ENCODE peak calls at places on chromosomes 13 and 19, in five cellular contexts. G is GM12878, R is mammary epithelial cell, V is neural progenitor cell, I is fibroblast of lung. B is an unnamed sample. For H4K20me1, the result is how much of the 10 kb centered on the place peaks cover.

GRCh38 chr13:100484708-100485107 is 103.9 kb downstream of the GGACT start:
- DNase-seq in R (no peak), G (no peak), I (no peak), V (no peak), B (no peak)

GRCh38 chr13:25922373-25922772 is 129.4 kb downstream of the SHISA2 start:
- DNase-seq in I (no peak), G (no peak), R (no peak), V (no peak), B (no peak)

GRCh38 chr19:13085673-13086072 is 17.0 kb downstream of the LYL1 start:
- DNase-seq in V (no peak), R (no peak), I (no peak), G (no peak), B (no peak)

GRCh38 chr13:20125129-20125782 is 35.6 kb downstream of the GJA3 start:
- DNase-seq in R (peak), I (peak), G (no peak), V (no peak), B (peak)

GRCh38 chr13:29756506-29756905 is 93.9 kb downstream of the UBL3 start:
- DNase-seq in R (no peak), I (peak), V (no peak), G (no peak), B (peak)

GRCh38 chr13:99969934-99970760 is 1.4 kb downstream of the ZIC5 start:
- DNase-seq in G (no peak), I (peak), V (peak), R (peak), B (peak)

GRCh38 chr13:104460553-104460952 is 1394.3 kb upstream of the SLC10A2 start:
- DNase-seq in I (peak), R (peak), V (no peak), G (no peak), B (no peak)

GRCh38 chr13:51931606-51932005 is 69.8 kb downstream of the CCDC70 start:
- DNase-seq in G (no peak), V (no peak), I (no peak), R (no peak), B (no peak)

GRCh38 chr13:50451609-50452008 is 391.9 kb downstream of the DLEU7 start:
- DNase-seq in G (no peak), R (no peak), V (no peak), I (no peak), B (no peak)

GRCh38 chr19:781800-782194 is 15.5 kb upstream of the PTBP1 start:
- DNase-seq in I (no peak), G (no peak), V (no peak), R (no peak), B (no peak)

GRCh38 chr13:74003374-74003773 is 130.8 kb downstream of the KLF12 start:
- DNase-seq in V (no peak), G (no peak), R (no peak), I (no peak), B (no peak)

GRCh38 chr13:44904982-44905381 is 84.3 kb downstream of the NUFIP1 start:
- DNase-seq in G (no peak), I (peak), R (peak), V (no peak), B (peak)

GRCh38 chr19:5318306-5318705 is 22.3 kb downstream of the PTPRS start:
- DNase-seq in I (no peak), G (no peak), R (no peak), V (no peak), B (no peak)
- H4K20me1 ChIP-seq in I (under half), G (under half), R (under half), V (half or more), B (under half)

DNA sequence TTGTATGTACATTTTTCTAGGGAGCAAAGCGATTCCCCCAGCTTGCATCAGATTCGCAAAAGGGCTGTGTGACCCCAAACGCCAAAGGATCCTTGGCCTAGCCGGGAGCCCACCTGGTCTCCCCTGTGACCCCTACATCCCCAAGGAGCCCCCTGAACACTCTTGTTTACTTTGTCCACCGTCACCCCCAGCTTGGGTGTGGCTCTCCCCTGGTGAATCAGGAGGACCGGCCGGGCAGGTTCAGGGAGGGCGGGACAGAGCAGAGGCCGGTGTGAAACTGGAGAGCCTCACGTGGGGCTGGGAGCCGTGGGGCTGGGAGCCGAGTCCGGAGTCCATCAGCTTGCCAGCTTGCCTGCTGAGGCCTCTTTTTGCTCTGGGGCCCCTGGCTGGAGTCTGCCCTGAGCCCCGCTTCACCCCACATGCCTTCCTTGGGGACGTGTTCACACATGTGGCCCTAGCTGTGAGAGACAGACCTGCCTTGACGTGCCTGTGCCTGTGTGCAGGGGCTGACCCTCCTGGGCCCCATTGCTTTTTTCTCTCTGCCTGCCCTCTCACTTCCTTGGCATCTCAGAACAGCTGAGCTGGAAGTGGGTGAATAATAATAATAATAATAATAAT is 2.0 kb downstream of the ITPKC start:
- DNase-seq in R (peak), V (peak), I (peak), G (peak), B (peak)
- H3K9ac ChIP-seq in R (peak), V (peak), I (peak), G (peak), B (peak)

DNA sequence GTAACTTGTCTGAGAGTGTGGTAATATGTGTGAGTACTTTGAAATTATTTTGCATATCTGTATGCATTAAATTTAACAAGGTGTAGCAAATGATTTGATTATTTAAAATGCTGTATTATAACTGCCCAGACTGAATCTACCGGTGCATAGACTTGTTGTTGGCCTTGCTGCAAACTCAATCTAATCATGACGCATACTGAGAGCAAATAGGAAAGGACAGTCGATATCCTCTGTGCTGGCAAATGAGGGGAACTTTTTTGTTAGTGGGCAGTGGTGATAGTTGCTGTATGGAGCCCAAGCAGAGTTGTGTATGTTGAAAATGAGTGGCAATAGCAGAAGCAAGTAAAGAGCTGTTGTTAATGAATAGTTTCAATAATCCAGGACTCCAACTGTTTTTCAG is 127.4 kb downstream of the LMO7 start:
- DNase-seq in I (no peak), R (no peak), G (no peak), V (no peak), B (no peak)
- H4K20me1 ChIP-seq in I (under half), R (under half), G (under half), V (under half), B (under half)

GRCh38 chr19:32373614-32374295 is 28.3 kb downstream of the ZNF507 start:
- DNase-seq in G (no peak), R (peak), V (no peak), I (peak), B (peak)
- H3K9ac ChIP-seq in G (no peak), R (no peak), V (no peak), I (no peak), B (peak)

GRCh38 chr19:45113628-45114027 is 20.6 kb downstream of the PPP1R37 start:
- DNase-seq in G (no peak), I (no peak), V (no peak), R (no peak), B (no peak)

GRCh38 chr19:45110811-45111210 is 17.8 kb downstream of the PPP1R37 start:
- DNase-seq in G (peak), I (no peak), V (no peak), R (no peak), B (no peak)

GRCh38 chr19:45115809-45116615 is 23.0 kb downstream of the PPP1R37 start:
- DNase-seq in V (no peak), R (no peak), G (no peak), I (no peak), B (no peak)

GRCh38 chr19:45114116-45114515 is 21.1 kb downstream of the PPP1R37 start:
- DNase-seq in V (no peak), R (no peak), I (no peak), G (no peak), B (no peak)

GRCh38 chr19:45112111-45112827 is 19.3 kb downstream of the PPP1R37 start:
- DNase-seq in V (no peak), R (no peak), G (no peak), I (no peak), B (no peak)
- H4K20me1 ChIP-seq in V (half or more), R (under half), G (under half), I (under half), B (under half)